ENCODE peak calls at places on chromosomes 4 and X, in seven cellular contexts. S, J, H, F, E, P and T are unnamed samples.

GRCh38 chr4:22962186-22962786 is 269.5 kb downstream of the GBA3 start:
- DNase-seq in S (peak; percentile 4), J (no peak), H (no peak), F (peak; percentile 52), E (no peak), P (no peak), T (no peak)

GRCh38 chrX:109619816-109620215 is 5.2 kb downstream of the KCNE5 start:
- DNase-seq in S (no peak), J (no peak), H (no peak), F (no peak), E (no peak), P (no peak), T (no peak)

GRCh38 chrX:119885554-119886428 is 9.9 kb upstream of the AKAP14 start:
- DNase-seq in S (peak; percentile 38), J (no peak), H (no peak), F (no peak), E (no peak), P (peak; percentile 34), T (no peak)

GRCh38 chr4:77040856-77041576 is 34.8 kb downstream of the CCNI start:
- DNase-seq in S (no peak), J (no peak), H (no peak), F (no peak), E (no peak), P (no peak), T (no peak)

GRCh38 chr4:10552591-10553280 is 95.5 kb upstream of the ZNF518B start:
- DNase-seq in S (no peak), J (no peak), H (no peak), F (no peak), E (no peak), P (no peak), T (no peak)

GRCh38 chr4:25172964-25173917 is 13.0 kb upstream of the SEPSECS start:
- DNase-seq in S (peak; percentile 41), J (no peak), H (no peak), F (peak; percentile 98), E (no peak), P (no peak), T (no peak)

GRCh38 chr4:5918331-5919030 is 25.6 kb upstream of the CRMP1 start:
- DNase-seq in S (no peak), J (no peak), H (no peak), F (no peak), E (no peak), P (no peak), T (no peak)

GRCh38 chr4:79651516-79651915 is 243.5 kb upstream of the GK2 start:
- DNase-seq in S (no peak), J (no peak), H (no peak), F (peak; percentile 56), E (no peak), P (no peak), T (no peak)

GRCh38 chrX:109635151-109635550 is 10.2 kb upstream of the KCNE5 start:
- DNase-seq in S (peak; percentile 25), J (no peak), H (no peak), F (peak; percentile 34), E (peak; percentile 66), P (no peak), T (no peak)

GRCh38 chr4:142656178-142656577 is 189.9 kb downstream of the INPP4B start:
- DNase-seq in S (no peak), J (no peak), H (no peak), F (peak; percentile 24), E (no peak), P (peak; percentile 10), T (no peak)

GRCh38 chrX:74923942-74924448 is 1.3 kb downstream of the NEXMIF start:
- DNase-seq in S (no peak), J (peak; percentile 34), H (no peak), F (peak; percentile 4), E (no peak), P (peak; percentile 6), T (no peak)

GRCh38 chr4:76696109-76696508 is 201.8 kb downstream of the SOWAHB start:
- DNase-seq in S (no peak), J (no peak), H (no peak), F (no peak), E (no peak), P (no peak), T (no peak)

GRCh38 chrX:42797646-42798045 is 19.7 kb upstream of the PPP1R2C start:
- DNase-seq in S (no peak), J (no peak), H (no peak), F (no peak), E (no peak), P (no peak), T (no peak)

GRCh38 chr4:74158561-74159396 is 861 bp downstream of the MTHFD2L start:
- DNase-seq in S (no peak), J (no peak), H (no peak), F (peak; percentile 61), E (no peak), P (no peak), T (no peak)

GRCh38 chr4:148373093-148373492 is 69.1 kb downstream of the NR3C2 start:
- DNase-seq in S (no peak), J (no peak), H (no peak), F (no peak), E (no peak), P (no peak), T (no peak)

GRCh38 chr4:98359646-98360045 is 98.5 kb downstream of the RAP1GDS1 start:
- DNase-seq in S (no peak), J (no peak), H (no peak), F (no peak), E (no peak), P (no peak), T (no peak)

GRCh38 chrX:30150196-30150895 is 65.0 kb upstream of the MAGEB2 start:
- DNase-seq in S (no peak), J (no peak), H (no peak), F (no peak), E (no peak), P (no peak), T (no peak)

GRCh38 chr4:52861879-52862604 is at the start of gene RASL11B:
- DNase-seq in S (peak; percentile 95), J (peak; percentile 91), H (peak; percentile 67), F (peak; percentile 62), E (peak; percentile 92), P (peak; percentile 82), T (no peak)

GRCh38 chr4:74005528-74005927 is 7.1 kb upstream of the CXCL5 start:
- DNase-seq in S (no peak), J (no peak), H (no peak), F (peak; percentile 25), E (no peak), P (no peak), T (no peak)

GRCh38 chr4:90030202-90030601 is 97.0 kb upstream of the CCSER1 start:
- DNase-seq in S (no peak), J (no peak), H (no peak), F (no peak), E (no peak), P (no peak), T (no peak)

GRCh38 chr4:2793920-2794706 is 1.2 kb downstream of the SH3BP2 start:
- DNase-seq in S (no peak), J (peak; percentile 76), H (no peak), F (peak; percentile 57), E (no peak), P (no peak), T (no peak)

GRCh38 chr4:174228988-174229387 is 54.5 kb downstream of the FBXO8 start:
- DNase-seq in S (no peak), J (no peak), H (no peak), F (no peak), E (no peak), P (no peak), T (no peak)

GRCh38 chr4:85829276-85830051 is 354.5 kb downstream of the ARHGAP24 start:
- DNase-seq in S (no peak), J (no peak), H (no peak), F (peak; percentile 47), E (no peak), P (no peak), T (no peak)

GRCh38 chrX:145727476-145727875 is 90.2 kb upstream of the SLITRK2 start:
- DNase-seq in S (no peak), J (no peak), H (no peak), F (no peak), E (no peak), P (no peak), T (no peak)

GRCh38 chr4:7291372-7292135 is 99.2 kb downstream of the SORCS2 start:
- DNase-seq in S (no peak), J (peak; percentile 75), H (no peak), F (no peak), E (no peak), P (no peak), T (no peak)